ENCODE peak calls at places on chromosomes 16 and 17, in seven cellular contexts. J is adrenal gland; O is K562; N is suprapubic skin; T is neuronal stem cell; G is CD8-positive, alpha-beta memory T cell; Q is aorta. Z is an unnamed sample.

GRCh38 chr17:79478841-79479240 is 132.0 kb downstream of the RBFOX3 start:
- DNase-seq in T (no peak), G (no peak), J (peak; percentile 51), N (no peak), O (no peak), Q (no peak), Z (no peak)

GRCh38 chr17:266219-266618 is 84.8 kb upstream of the DOC2B start:
- DNase-seq in G (no peak), N (peak; percentile 30), T (no peak), Q (peak; percentile 32), J (peak; percentile 4), O (no peak), Z (no peak)

GRCh38 chr17:78923660-78924453 is 1.3 kb downstream of the TIMP2 start:
- DNase-seq in G (peak; percentile 54), N (peak; percentile 79), T (no peak), O (peak; percentile 20), Q (peak; percentile 80), J (peak; percentile 55), Z (peak; percentile 64)

GRCh38 chr17:16950488-16950887 is 21.4 kb downstream of the TNFRSF13B start:
- DNase-seq in T (no peak), O (no peak), N (no peak), J (no peak), G (no peak), Q (no peak), Z (no peak)

GRCh38 chr16:88783391-88784073 is 1.5 kb downstream of the PIEZO1 start:
- DNase-seq in Q (no peak), O (no peak), T (no peak), J (no peak), G (no peak), N (no peak), Z (no peak)

GRCh38 chr17:41413353-41413752 is 11.0 kb downstream of the KRT37 start:
- DNase-seq in Q (no peak), T (no peak), O (no peak), G (no peak), N (no peak), J (no peak), Z (no peak)

GRCh38 chr17:59753522-59754467 is 46.3 kb downstream of the VMP1 start:
- DNase-seq in G (peak; percentile 61), Q (no peak), T (peak; percentile 72), J (no peak), N (no peak), O (peak; percentile 88), Z (peak; percentile 93)

GRCh38 chr17:41338961-41339485 is 11.6 kb downstream of the KRT33A start:
- DNase-seq in Q (no peak), G (peak; percentile 84), T (no peak), J (no peak), O (no peak), N (no peak), Z (no peak)

GRCh38 chr16:26175944-26176343 is 484.2 kb downstream of the HS3ST4 start:
- DNase-seq in T (no peak), J (no peak), O (no peak), G (no peak), N (no peak), Q (no peak), Z (no peak)

GRCh38 chr17:6162216-6162615 is 92.0 kb downstream of the WSCD1 start:
- DNase-seq in Q (no peak), T (no peak), G (no peak), J (no peak), N (no peak), O (no peak), Z (no peak)

GRCh38 chr17:3735515-3735914 is 11.8 kb downstream of the HASPIN start:
- DNase-seq in Q (no peak), T (no peak), O (no peak), N (no peak), G (no peak), J (no peak), Z (no peak)

GRCh38 chr17:63697341-63698286 is 2.3 kb downstream of the LIMD2 start:
- DNase-seq in Q (peak; percentile 79), O (peak; percentile 65), N (no peak), T (no peak), J (peak; percentile 33), G (peak; percentile 89), Z (peak; percentile 95)

GRCh38 chr16:1613240-1613639 is 1.1 kb downstream of the CRAMP1 start:
- DNase-seq in O (peak; percentile 43), N (no peak), J (no peak), G (peak; percentile 21), Q (no peak), T (no peak), Z (peak; percentile 74)

GRCh38 chr17:74873036-74873873 is 461 bp upstream of the FDXR start:
- DNase-seq in T (peak; percentile 100), O (peak; percentile 100), J (peak; percentile 99), Q (peak; percentile 100), G (peak; percentile 98), N (peak; percentile 100), Z (peak; percentile 100)

GRCh38 chr17:74874615-74875037 is 1.8 kb upstream of the FDXR start:
- DNase-seq in T (no peak), Q (no peak), O (peak; percentile 25), G (no peak), J (no peak), N (no peak), Z (no peak)

GRCh38 chr17:74872313-74873035 is at the start of gene FDXR:
- DNase-seq in J (no peak), N (peak; percentile 59), T (no peak), Q (no peak), G (no peak), O (no peak), Z (no peak)

GRCh38 chr17:74875155-74875969 is 2.6 kb upstream of the FDXR start:
- DNase-seq in Q (no peak), T (no peak), N (no peak), J (no peak), O (peak; percentile 56), G (no peak), Z (no peak)

DNA sequence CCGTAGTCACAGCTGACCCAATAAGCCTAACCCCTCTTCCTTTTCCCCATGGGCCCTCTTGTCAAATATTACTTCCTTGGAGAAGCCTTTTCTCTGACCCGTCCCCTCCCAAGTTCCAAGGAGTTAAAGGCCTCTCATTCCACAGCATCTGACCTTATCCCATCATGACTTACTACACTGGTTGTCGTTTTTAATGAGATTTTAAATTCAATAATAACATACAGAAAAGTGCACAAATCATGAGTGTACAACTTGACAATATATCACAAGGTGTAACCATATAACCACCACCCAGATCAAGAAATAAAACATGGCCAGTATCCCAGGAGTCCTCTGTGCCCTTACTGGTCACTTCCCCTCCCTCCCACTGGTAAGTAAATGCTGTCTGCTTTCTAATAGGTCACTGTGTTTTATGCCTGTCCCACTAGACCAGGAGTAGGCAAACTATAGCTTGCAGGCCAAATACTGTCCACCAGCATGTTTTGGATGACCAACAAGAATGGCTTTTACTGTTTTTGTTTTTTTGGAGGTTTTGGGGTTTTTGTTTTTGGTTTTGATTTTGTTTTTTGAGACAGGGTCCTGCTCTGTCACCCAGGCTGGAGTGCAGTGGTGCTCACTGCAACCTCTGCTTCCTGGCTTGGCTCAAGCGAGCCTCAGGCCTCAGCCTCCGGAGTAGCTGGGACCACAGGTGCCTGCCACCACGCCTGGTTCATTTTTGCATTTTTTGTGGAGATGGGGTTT is 1.2 kb upstream of the FDXR start:
- DNase-seq in G (no peak), T (no peak), O (peak; percentile 84), J (no peak), N (peak; percentile 61), Q (no peak), Z (no peak)
- H3K4me3 ChIP-seq in G (peak overlapping the region; percentile 98), T (peak overlapping the region; percentile 70), O (peak overlapping the region; percentile 72), J (peak overlapping the region; percentile 58), N (peak overlapping the region; percentile 61), Q (peak overlapping the region; percentile 45), Z (peak overlapping the region; percentile 86)

GRCh38 chr17:40188694-40189093 is 11.4 kb downstream of the RAPGEFL1 start:
- DNase-seq in T (no peak), O (no peak), J (no peak), Q (no peak), N (no peak), G (no peak), Z (no peak)

GRCh38 chr17:40182606-40183005 is 5.3 kb downstream of the RAPGEFL1 start:
- DNase-seq in T (no peak), G (no peak), O (no peak), J (no peak), N (no peak), Q (no peak), Z (no peak)

GRCh38 chr17:40190197-40191021 is 13.1 kb downstream of the RAPGEFL1 start:
- DNase-seq in O (no peak), T (no peak), J (no peak), G (peak; percentile 31), N (no peak), Q (no peak), Z (peak; percentile 76)

GRCh38 chr17:40191237-40192208 is 14.3 kb downstream of the RAPGEFL1 start:
- DNase-seq in T (no peak), N (peak; percentile 85), O (peak; percentile 86), Q (peak; percentile 87), G (peak; percentile 56), J (peak; percentile 89), Z (peak; percentile 92)

GRCh38 chr17:40187238-40187637 is 10.0 kb downstream of the RAPGEFL1 start:
- DNase-seq in J (no peak), O (no peak), G (no peak), N (no peak), Q (no peak), T (no peak), Z (no peak)
- H3K27ac ChIP-seq in J (no peak overlapping the region), O (no peak overlapping the region), G (no peak overlapping the region), N (no peak overlapping the region), Q (no peak overlapping the region), T (no peak overlapping the region), Z (no peak overlapping the region)

DNA sequence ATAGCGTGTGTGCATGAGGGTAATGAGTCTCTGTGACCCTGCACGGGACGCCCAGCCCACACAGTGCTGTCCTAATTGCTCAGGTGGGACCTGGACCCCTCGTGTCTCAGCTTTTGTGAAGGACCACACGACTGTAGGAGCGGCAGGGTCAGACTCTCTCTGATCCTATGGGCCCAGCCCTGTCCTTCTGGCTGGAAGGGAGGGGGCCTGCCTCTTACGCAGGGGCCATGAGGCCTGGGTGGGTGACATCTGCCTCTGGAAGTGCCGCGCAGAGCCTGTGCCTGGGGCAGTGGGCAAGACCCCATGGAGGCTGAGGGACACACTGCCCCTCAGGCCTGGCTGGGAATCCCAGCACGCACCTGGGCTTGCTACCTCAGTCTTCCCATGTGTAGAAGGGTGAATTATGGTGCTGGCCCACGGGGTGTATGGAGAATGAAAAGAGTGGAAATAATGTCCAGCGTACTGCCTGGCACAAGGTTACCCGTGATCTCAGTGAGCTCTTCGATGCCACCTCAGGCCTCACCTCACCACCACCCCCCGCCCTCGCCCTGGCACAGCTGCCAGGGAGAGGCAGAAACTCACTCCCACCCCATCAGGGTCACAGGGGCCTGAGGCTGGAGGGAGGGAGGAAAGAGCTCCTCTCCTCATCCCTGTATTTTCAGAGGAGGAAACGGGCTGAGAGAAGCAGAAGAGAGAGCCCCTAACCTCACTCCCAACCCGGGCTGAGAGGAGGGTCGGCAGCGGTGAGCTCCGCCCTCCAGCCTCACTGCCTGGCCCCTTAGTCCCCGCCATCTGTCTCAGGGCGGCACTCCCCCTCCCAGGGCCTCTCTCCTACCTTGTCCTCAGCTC is 27.1 kb upstream of the DBNDD1 start:
- DNase-seq in N (no peak), Q (no peak), J (peak; percentile 60), O (no peak), T (no peak), G (no peak), Z (no peak)
- H3K4me3 ChIP-seq in N (peak overlapping the region; percentile 50), Q (no peak overlapping the region), J (peak overlapping the region; percentile 55), O (peak overlapping the region; percentile 49), T (no peak overlapping the region), G (peak overlapping the region; percentile 50), Z (no peak overlapping the region)

DNA sequence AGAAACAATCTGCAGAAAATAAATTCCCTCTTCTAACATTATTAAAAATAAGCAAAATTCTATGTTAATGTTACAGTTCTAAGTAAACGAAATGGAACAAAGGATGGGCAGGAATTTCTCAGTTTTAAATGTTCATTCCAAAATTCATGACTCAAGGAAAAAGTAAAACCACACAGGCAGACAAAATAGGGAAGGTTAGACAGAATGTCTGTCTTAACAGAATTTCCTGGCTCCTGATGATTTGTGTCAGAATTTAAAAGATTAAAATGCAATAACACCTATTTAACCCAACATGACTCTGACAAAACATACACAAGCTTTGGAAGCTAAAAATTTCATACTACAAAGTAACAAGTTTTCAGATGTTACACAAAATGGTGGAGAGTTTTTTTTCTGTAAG is 42.8 kb downstream of the SPOP start:
- DNase-seq in O (no peak), G (no peak), N (no peak), Q (no peak), J (no peak), T (no peak), Z (no peak)
- H3K27ac ChIP-seq in O (no peak overlapping the region), G (no peak overlapping the region), N (no peak overlapping the region), Q (peak overlapping the region; percentile 96), J (no peak overlapping the region), T (no peak overlapping the region), Z (no peak overlapping the region)